ENCODE peak calls at places on chromosomes 7 and 10, in seven cellular contexts. Y is MM.1S, L is neural progenitor cell, U is left ventricle myocardium inferior, A is PC-3, V is suprapubic skin, Z is transverse colon. F is an unnamed sample.

GRCh38 chr7:50595538-50596102 is 30.4 kb upstream of the DDC start:
- DNase-seq in Y (peak; percentile 60), L (peak; percentile 66), U (no peak), A (peak; percentile 52), V (no peak), Z (no peak), F (peak; percentile 54)

GRCh38 chr7:148849393-148850098 is 34.5 kb downstream of the EZH2 start:
- DNase-seq in Y (no peak), L (peak; percentile 23), U (no peak), A (no peak), V (no peak), Z (no peak), F (no peak)

GRCh38 chr10:49761789-49762565 is at the start of gene OGDHL:
- DNase-seq in Y (peak; percentile 75), L (peak; percentile 94), U (peak; percentile 56), A (peak; percentile 81), V (no peak), Z (peak; percentile 27), F (peak; percentile 17)

GRCh38 chr7:157576415-157576814 is 239.6 kb downstream of the DNAJB6 start:
- DNase-seq in Y (no peak), L (no peak), U (no peak), A (no peak), V (no peak), Z (peak; percentile 56), F (no peak)

GRCh38 chr7:20019757-20020432 is 197.3 kb downstream of the MACC1 start:
- DNase-seq in Y (peak; percentile 16), L (peak; percentile 4), U (no peak), A (no peak), V (no peak), Z (no peak), F (no peak)

GRCh38 chr7:70347880-70348279 is 749.6 kb downstream of the AUTS2 start:
- DNase-seq in Y (no peak), L (no peak), U (no peak), A (no peak), V (no peak), Z (no peak), F (no peak)

GRCh38 chr10:6204341-6205191 is 1.8 kb downstream of the PFKFB3 start:
- DNase-seq in Y (no peak), L (peak; percentile 88), U (peak; percentile 53), A (peak; percentile 68), V (no peak), Z (peak; percentile 32), F (peak; percentile 65)

GRCh38 chr7:16934947-16935742 is 53.4 kb upstream of the AGR3 start:
- DNase-seq in Y (no peak), L (no peak), U (no peak), A (peak; percentile 60), V (no peak), Z (peak; percentile 63), F (no peak)

GRCh38 chr7:129780257-129781127 is 169.0 kb downstream of the NRF1 start:
- DNase-seq in Y (peak; percentile 96), L (peak; percentile 71), U (no peak), A (peak; percentile 91), V (peak; percentile 82), Z (peak; percentile 91), F (no peak)

GRCh38 chr7:129779602-129780256 is 168.2 kb downstream of the NRF1 start:
- DNase-seq in Y (peak; percentile 76), L (peak; percentile 85), U (no peak), A (peak; percentile 46), V (no peak), Z (peak; percentile 49), F (no peak)

GRCh38 chr7:129782257-129783096 is 170.3 kb downstream of the UBE2H start:
- DNase-seq in Y (no peak), L (peak; percentile 58), U (no peak), A (no peak), V (peak; percentile 54), Z (no peak), F (no peak)

GRCh38 chr7:129781856-129782256 is 170.3 kb downstream of the NRF1 start:
- DNase-seq in Y (peak; percentile 14), L (peak; percentile 82), U (no peak), A (no peak), V (peak; percentile 51), Z (no peak), F (no peak)

GRCh38 chr7:129781128-129781855 is 169.8 kb downstream of the NRF1 start:
- DNase-seq in Y (peak; percentile 13), L (no peak), U (no peak), A (no peak), V (peak; percentile 62), Z (no peak), F (no peak)
- H3K4me3 ChIP-seq in Y (peak overlapping the region; percentile 98), L (peak overlapping the region; percentile 41), U (peak overlapping the region; percentile 62), A (peak overlapping the region; percentile 86), V (peak overlapping the region; percentile 72), Z (peak overlapping the region; percentile 58), F (no peak overlapping the region)

GRCh38 chr10:29578457-29578856 is 56.3 kb downstream of the SVIL start:
- DNase-seq in Y (no peak), L (no peak), U (no peak), A (no peak), V (no peak), Z (no peak), F (no peak)

GRCh38 chr10:29579455-29579970 is 55.3 kb downstream of the SVIL start:
- DNase-seq in Y (no peak), L (no peak), U (no peak), A (no peak), V (no peak), Z (no peak), F (no peak)

DNA sequence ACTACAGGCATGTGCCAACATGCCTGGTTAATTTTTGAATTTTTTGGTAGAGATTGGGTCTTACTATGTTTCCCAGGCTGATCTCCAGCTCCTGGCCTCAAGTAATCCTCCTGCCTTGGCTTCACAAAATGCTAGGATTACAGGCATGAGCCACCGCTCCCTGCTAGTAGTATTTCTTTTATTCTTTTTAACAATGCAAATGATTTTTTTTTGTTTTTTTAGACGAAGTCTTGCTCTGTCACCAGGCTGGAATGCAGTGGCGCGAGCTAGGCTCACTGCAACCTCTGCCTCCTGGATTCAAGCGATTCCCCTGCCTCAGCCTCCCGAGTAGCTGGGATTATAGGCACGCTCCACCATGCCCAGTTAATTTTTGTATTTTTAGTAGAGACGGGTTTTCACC is 58.1 kb downstream of the SVIL start:
- DNase-seq in Y (no peak), L (no peak), U (no peak), A (no peak), V (no peak), Z (no peak), F (peak; percentile 63)
- H3K27ac ChIP-seq in Y (no peak overlapping the region), L (no peak overlapping the region), U (no peak overlapping the region), A (no peak overlapping the region), V (no peak overlapping the region), Z (no peak overlapping the region), F (peak overlapping the region; percentile 19)

GRCh38 chr7:129401968-129402860 is 32.0 kb upstream of the STRIP2 start:
- DNase-seq in Y (peak; percentile 76), L (no peak), U (no peak), A (peak; percentile 45), V (no peak), Z (no peak), F (no peak)
- TF ChIP-seq CTCF in Y (peak; percentile 59), L (no peak), U (no peak), A (peak; percentile 59), V (no peak), Z (no peak), F (peak; percentile 30)

DNA sequence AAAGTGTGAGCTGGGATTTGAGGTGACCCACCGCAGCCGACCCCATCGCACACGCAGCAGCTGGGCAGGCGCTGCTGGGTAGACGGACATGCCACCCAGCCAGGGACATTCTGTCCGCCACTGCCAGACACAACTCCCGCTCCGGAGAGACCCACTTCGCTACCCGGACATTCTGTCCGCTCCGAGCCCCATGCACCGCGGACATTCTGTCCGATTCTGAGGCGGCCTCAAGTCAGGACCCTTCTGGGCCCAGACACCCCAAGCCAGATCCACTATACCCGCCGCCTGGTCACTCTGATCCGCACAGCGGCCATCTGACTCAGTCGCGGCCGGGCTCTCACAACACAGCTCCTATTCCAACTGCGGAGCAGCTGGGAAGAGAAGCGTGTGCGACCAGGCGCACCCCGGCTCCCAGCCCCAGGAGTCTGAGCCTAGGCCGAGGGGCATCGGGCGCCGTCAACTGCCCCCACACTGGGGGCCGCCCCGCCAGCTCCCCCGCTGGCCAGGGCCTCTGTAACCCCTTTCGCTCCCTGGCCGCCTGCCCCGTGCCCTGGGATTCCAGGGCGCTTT is 760 bp downstream of the PITX3 start:
- DNase-seq in Y (no peak), L (peak; percentile 52), U (no peak), A (no peak), V (no peak), Z (no peak), F (no peak)
- H3K4me3 ChIP-seq in Y (no peak overlapping the region), L (peak overlapping the region; percentile 66), U (peak overlapping the region; percentile 81), A (no peak overlapping the region), V (peak overlapping the region; percentile 59), Z (peak overlapping the region; percentile 48), F (peak overlapping the region; percentile 68)

DNA sequence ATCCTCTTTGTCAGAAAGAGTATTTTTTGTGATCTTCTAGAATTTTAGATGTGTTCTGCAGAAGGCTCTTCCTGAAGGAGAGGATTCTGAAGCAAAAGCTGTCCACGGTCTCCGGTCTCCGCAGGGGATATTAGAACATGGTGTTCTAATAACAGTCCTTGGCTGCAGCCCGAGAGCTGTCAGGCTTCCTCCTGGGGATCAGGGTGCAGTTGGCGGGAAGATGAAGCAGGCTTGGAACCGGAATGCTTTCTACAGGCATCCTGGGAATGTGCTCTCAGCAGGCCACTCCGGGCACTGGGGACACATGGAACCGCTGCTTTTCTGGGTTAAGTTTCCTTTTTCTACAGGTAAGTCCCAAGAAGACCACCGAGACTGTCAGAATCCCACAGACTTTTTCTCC is 118.6 kb upstream of the PARD3 start:
- DNase-seq in Y (no peak), L (peak; percentile 16), U (peak; percentile 59), A (no peak), V (no peak), Z (no peak), F (no peak)
- H3K27ac ChIP-seq in Y (no peak overlapping the region), L (no peak overlapping the region), U (peak overlapping the region; percentile 67), A (no peak overlapping the region), V (peak overlapping the region; percentile 24), Z (peak overlapping the region; percentile 49), F (no peak overlapping the region)

DNA sequence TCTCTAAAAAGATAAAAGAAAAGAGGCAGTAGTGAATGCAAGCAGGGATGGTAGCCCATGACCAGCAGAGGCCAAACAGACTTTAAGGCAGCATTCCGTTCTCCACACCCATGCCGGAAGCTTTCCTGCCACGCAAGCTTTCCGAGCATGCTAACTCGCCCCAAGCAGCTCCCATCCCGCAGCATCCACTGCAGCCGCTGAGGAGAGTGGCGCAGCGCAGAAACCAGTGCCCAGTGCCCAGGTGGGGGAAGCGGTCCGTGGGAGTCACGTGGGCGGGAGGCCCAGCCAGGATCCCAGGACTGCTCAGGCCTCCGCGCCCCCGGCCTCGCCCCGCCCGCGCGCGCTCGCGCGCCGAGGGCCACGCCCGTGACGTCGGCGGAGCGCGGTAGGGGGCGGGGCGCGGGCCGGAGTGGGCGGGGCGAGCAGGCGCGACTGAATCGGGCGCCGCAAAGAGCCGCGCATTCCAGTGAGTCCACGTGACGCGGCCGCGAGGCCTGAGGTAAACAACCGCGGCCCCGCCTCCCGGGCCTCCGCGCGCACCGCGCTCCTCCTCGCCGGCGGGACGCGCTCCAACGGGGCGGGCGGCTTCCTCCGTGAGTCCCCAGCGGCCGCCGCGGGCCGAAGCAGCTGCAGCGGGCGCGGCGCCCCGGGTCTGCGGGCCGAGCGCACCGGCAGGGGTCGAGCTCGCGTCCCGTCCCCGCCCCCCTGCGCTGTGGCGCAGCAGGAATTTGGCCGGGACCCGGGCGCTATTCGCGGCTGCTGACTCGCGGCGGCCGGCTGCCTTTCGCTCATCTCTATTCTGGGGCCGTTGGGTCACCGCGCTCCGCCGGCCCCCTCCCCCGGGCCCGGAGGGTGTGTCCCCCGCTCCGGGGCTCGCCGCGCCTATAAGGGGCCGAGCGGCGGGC is at the start of gene OTUD1:
- DNase-seq in Y (peak; percentile 96), L (peak; percentile 98), U (peak; percentile 97), A (peak; percentile 90), V (peak; percentile 96), Z (peak; percentile 96), F (peak; percentile 80)
- TF ChIP-seq CTCF in Y (no peak), L (peak; percentile 13), U (peak; percentile 35), A (no peak), V (no peak), Z (peak; percentile 40), F (peak; percentile 27)

GRCh38 chr7:13874783-13875182 is 114.7 kb downstream of the ETV1 start:
- DNase-seq in Y (no peak), L (no peak), U (no peak), A (peak; percentile 8), V (no peak), Z (no peak), F (peak; percentile 23)
- H3K4me3 ChIP-seq in Y (no peak overlapping the region), L (no peak overlapping the region), U (peak overlapping the region; percentile 32), A (no peak overlapping the region), V (no peak overlapping the region), Z (no peak overlapping the region), F (no peak overlapping the region)